ENCODE peak calls at places on chromosomes 11 and 22, in four cellular contexts. C is thoracic aorta, M is left ventricle myocardium inferior, X is iPS DF 6.9. D is an unnamed sample.

GRCh38 chr11:104127828-104128227 is 36.1 kb downstream of the PDGFD start:
- DNase-seq in C (no peak), M (no peak), X (no peak), D (no peak)

GRCh38 chr11:801097-801780 is 3.2 kb upstream of the SLC25A22 start:
- DNase-seq in C (no peak), M (no peak), X (no peak), D (no peak)

GRCh38 chr11:46279393-46280099 is 2.1 kb downstream of the CREB3L1 start:
- DNase-seq in C (no peak), M (peak; percentile 76), X (no peak), D (peak; percentile 79)

GRCh38 chr11:27698872-27699241 is 1.4 kb downstream of the BDNF start:
- DNase-seq in C (no peak), M (peak; percentile 79), X (no peak), D (peak; percentile 82)

GRCh38 chr22:49587987-49588386 is 239.7 kb downstream of the BRD1 start:
- DNase-seq in C (no peak), M (no peak), X (no peak), D (no peak)

GRCh38 chr11:32266611-32267010 is 168.7 kb downstream of the WT1 start:
- DNase-seq in C (no peak), M (no peak), X (no peak), D (no peak)

GRCh38 chr22:45218974-45219373 is 21.7 kb downstream of the KIAA0930 start:
- DNase-seq in C (no peak), M (no peak), X (no peak), D (no peak)

GRCh38 chr11:128165572-128165971 is 421.8 kb downstream of the ETS1 start:
- DNase-seq in C (no peak), M (no peak), X (no peak), D (no peak)

GRCh38 chr11:88313441-88313840 is 24.1 kb downstream of the CTSC start:
- DNase-seq in C (no peak), M (no peak), X (no peak), D (no peak)

GRCh38 chr11:67613960-67614715 is 7.4 kb downstream of the NDUFV1 start:
- DNase-seq in C (no peak), M (peak; percentile 60), X (no peak), D (peak; percentile 71)

DNA sequence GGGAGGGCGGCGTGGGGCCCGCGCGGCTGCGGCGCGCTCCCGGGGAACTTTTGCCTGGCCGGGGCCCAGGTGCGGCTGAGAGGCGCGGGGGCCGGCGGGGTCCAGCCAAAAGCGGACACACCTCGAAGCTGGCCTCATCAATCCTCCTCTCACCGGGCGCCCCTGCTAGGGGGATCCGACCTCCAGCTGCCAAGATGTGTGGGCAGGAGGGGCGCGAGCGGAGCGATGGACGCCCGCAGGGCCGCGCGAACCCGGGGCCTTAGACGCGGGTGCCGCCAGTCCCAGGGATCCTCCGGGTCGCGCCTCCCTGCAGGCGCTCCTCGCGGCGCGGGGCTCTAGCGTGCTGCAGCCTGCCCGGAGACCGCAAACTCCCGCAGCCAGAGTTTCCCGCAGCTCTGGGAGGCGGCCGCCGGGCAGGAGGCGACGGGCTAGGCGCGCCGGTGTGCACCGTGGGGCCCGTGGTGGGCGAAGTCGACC is 785 bp downstream of the IGSF9B start:
- DNase-seq in C (no peak), M (no peak), X (no peak), D (no peak)
- H3K27me3 ChIP-seq in C (no peaks in the 10 kb centered on the region), M (peaks cover 36% of the 10 kb centered on the region), X (no peaks in the 10 kb centered on the region), D (no peaks in the 10 kb centered on the region)

GRCh38 chr11:44466531-44467179 is 98.8 kb upstream of the CD82 start:
- DNase-seq in C (no peak), M (no peak), X (no peak), D (no peak)
- H3K27me3 ChIP-seq in C (no peaks in the 10 kb centered on the region), M (no peaks in the 10 kb centered on the region), X (no peaks in the 10 kb centered on the region), D (no peaks in the 10 kb centered on the region)

GRCh38 chr11:132785878-132786277 is 746.4 kb downstream of the OPCML start:
- DNase-seq in C (no peak), M (no peak), X (no peak), D (no peak)

GRCh38 chr11:132793831-132794230 is 738.5 kb downstream of the OPCML start:
- DNase-seq in C (no peak), M (no peak), X (no peak), D (no peak)

GRCh38 chr11:132792341-132793140 is 739.8 kb downstream of the OPCML start:
- DNase-seq in C (no peak), M (no peak), X (no peak), D (no peak)

DNA sequence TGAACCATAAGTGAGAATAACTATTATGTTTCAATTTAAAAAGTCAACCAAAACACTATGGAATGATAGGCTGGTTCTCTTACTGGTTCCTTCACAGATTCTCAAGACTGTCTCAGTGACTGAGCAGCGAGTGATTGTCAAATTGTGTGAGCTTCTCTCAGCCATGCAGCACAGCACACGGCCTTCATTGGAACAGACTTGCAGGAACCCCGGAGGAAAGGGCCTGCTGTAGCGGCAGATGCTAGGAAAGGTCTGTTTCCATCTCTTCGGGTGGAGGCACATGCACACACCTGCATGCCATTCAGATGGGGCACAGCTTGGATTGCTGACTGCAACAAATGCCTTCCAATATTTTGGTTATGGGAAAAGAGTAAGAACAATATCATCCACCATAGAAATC is 741.8 kb downstream of the OPCML start:
- DNase-seq in C (no peak), M (no peak), X (no peak), D (no peak)
- H3K27me3 ChIP-seq in C (no peaks in the 10 kb centered on the region), M (peaks cover 28% of the 10 kb centered on the region), X (no peaks in the 10 kb centered on the region), D (no peaks in the 10 kb centered on the region)

GRCh38 chr22:39717099-39717498 is 146.5 kb downstream of the CACNA1I start:
- DNase-seq in C (no peak), M (no peak), X (no peak), D (no peak)

GRCh38 chr22:39715778-39716495 is 145.4 kb downstream of the CACNA1I start:
- DNase-seq in C (no peak), M (no peak), X (no peak), D (no peak)

GRCh38 chr22:39718206-39718605 is 147.7 kb downstream of the CACNA1I start:
- DNase-seq in C (no peak), M (no peak), X (no peak), D (no peak)

GRCh38 chr22:39714321-39714720 is 143.8 kb downstream of the CACNA1I start:
- DNase-seq in C (no peak), M (no peak), X (no peak), D (no peak)

GRCh38 chr22:39716534-39716933 is 146.0 kb downstream of the CACNA1I start:
- DNase-seq in C (no peak), M (no peak), X (no peak), D (no peak)
- H3K27me3 ChIP-seq in C (no peaks in the 10 kb centered on the region), M (peaks cover 90% of the 10 kb centered on the region), X (no peaks in the 10 kb centered on the region), D (no peaks in the 10 kb centered on the region)

GRCh38 chr22:41916745-41917358 is 2.0 kb upstream of the SHISA8 start:
- DNase-seq in C (no peak), M (no peak), X (no peak), D (no peak)

GRCh38 chr22:41913842-41914534 is 886 bp downstream of the SHISA8 start:
- DNase-seq in C (no peak), M (no peak), X (no peak), D (no peak)

GRCh38 chr22:41915783-41916493 is 1.1 kb upstream of the SHISA8 start:
- DNase-seq in C (no peak), M (no peak), X (no peak), D (no peak)

GRCh38 chr22:41914611-41915034 is 251 bp downstream of the SHISA8 start:
- DNase-seq in C (no peak), M (no peak), X (no peak), D (no peak)

GRCh38 chr22:41915035-41915782 is at the start of gene SHISA8:
- DNase-seq in C (no peak), M (peak; percentile 47), X (no peak), D (peak; percentile 53)
- H3K27me3 ChIP-seq in C (peaks cover 27% of the 10 kb centered on the region), M (peaks cover 100% of the 10 kb centered on the region), X (peaks cover 65% of the 10 kb centered on the region), D (peaks cover 75% of the 10 kb centered on the region)

GRCh38 chr22:21736084-21736642 is 569 bp upstream of the YPEL1 start:
- DNase-seq in C (no peak), M (no peak), X (no peak), D (no peak)
- H3K27me3 ChIP-seq in C (no peaks in the 10 kb centered on the region), M (no peaks in the 10 kb centered on the region), X (no peaks in the 10 kb centered on the region), D (no peaks in the 10 kb centered on the region)

DNA sequence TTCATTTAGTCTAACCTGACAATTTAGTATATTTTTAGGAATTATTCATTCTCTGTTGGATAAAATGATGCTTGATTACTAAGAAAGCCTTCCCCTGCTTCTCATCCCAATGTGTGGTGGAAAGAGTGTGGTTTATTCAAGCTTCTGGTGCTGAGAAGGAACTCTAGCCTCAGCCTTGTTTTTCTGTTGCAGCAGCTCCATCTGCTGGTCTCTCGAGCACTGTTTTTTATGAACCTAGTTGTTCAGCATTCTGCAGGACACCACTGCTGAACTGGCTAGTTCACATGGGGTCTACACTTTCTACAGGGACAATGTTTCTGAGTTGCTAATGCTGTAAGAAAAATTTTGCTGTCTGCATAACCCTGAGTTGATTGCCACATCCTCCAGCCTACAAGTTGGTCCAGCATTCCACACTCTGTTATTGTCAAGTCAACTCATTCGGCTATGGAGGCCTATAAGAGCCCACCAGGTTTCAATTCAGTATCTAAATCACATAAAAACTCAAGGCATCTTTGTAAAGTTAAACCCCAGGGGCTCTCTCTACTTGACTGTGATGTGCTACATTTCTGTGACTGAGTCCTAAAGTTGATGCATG is 14.3 kb downstream of the OR2AG2 start:
- DNase-seq in C (no peak), M (peak; percentile 26), X (peak; percentile 37), D (peak; percentile 36)
- H3K27me3 ChIP-seq in C (no peaks in the 10 kb centered on the region), M (no peaks in the 10 kb centered on the region), X (no peaks in the 10 kb centered on the region), D (no peaks in the 10 kb centered on the region)

D was measured in heart left ventricle.